ENCODE peak calls at places on chromosome 20, in four cellular contexts. A, D, R and M are unnamed samples.

GRCh38 chr20:3194617-3195280 is 9.7 kb downstream of the DDRGK1 start:
- DNase-seq in A (no peak), D (no peak), R (no peak), M (no peak)

GRCh38 chr20:62339647-62340062 is 27.5 kb downstream of the LAMA5 start:
- DNase-seq in R (no peak), D (no peak), A (no peak), M (no peak)

GRCh38 chr20:38152175-38153010 is 12.7 kb downstream of the TGM2 start:
- DNase-seq in A (no peak), R (no peak), D (peak; percentile 94), M (no peak)

GRCh38 chr20:2130668-2131067 is 29.0 kb downstream of the STK35 start:
- DNase-seq in D (no peak), R (peak; percentile 55), A (no peak), M (peak; percentile 80)

GRCh38 chr20:23867152-23867776 is 12.3 kb downstream of the CST5 start:
- DNase-seq in R (no peak), D (no peak), A (no peak), M (no peak)

GRCh38 chr20:38658879-38659612 is 57.4 kb downstream of the ARHGAP40 start:
- DNase-seq in R (peak; percentile 86), D (no peak), A (no peak), M (peak; percentile 62)

GRCh38 chr20:44033344-44033743 is 118.7 kb downstream of the TOX2 start:
- DNase-seq in R (peak; percentile 21), D (no peak), A (no peak), M (no peak)

GRCh38 chr20:3239867-3240775 is 1.1 kb upstream of the SLC4A11 start:
- DNase-seq in D (no peak), A (no peak), R (peak; percentile 59), M (peak; percentile 54)

GRCh38 chr20:57663681-57664451 is 43.6 kb upstream of the ZBP1 start:
- DNase-seq in D (peak; percentile 83), A (no peak), R (no peak), M (no peak)

GRCh38 chr20:48684501-48685041 is 143.2 kb downstream of the PREX1 start:
- DNase-seq in A (no peak), D (no peak), R (peak; percentile 70), M (peak; percentile 70)

GRCh38 chr20:312067-312466 is 13.3 kb upstream of the SOX12 start:
- DNase-seq in A (no peak), R (no peak), D (no peak), M (no peak)

GRCh38 chr20:8361008-8361652 is 229.1 kb downstream of the PLCB1 start:
- DNase-seq in A (no peak), D (no peak), R (peak; percentile 33), M (no peak)

GRCh38 chr20:64047968-64048401 is 1.5 kb downstream of the SOX18 start:
- DNase-seq in A (no peak), D (no peak), R (no peak), M (peak; percentile 43)

GRCh38 chr20:59082981-59083380 is 40.4 kb upstream of the PRELID3B start:
- DNase-seq in D (no peak), R (peak; percentile 37), A (no peak), M (no peak)

GRCh38 chr20:49424536-49424935 is 57.9 kb downstream of the KCNB1 start:
- DNase-seq in D (no peak), A (no peak), R (peak; percentile 47), M (no peak)

GRCh38 chr20:38383147-38383546 is 36.9 kb downstream of the LBP start:
- DNase-seq in R (no peak), A (no peak), D (peak; percentile 8), M (no peak)

GRCh38 chr20:63497138-63497945 is 1.5 kb downstream of the EEF1A2 start:
- DNase-seq in R (no peak), A (no peak), D (no peak), M (no peak)

GRCh38 chr20:36017034-36017951 is 48.9 kb downstream of the CNBD2 start:
- DNase-seq in R (no peak), A (no peak), D (no peak), M (no peak)

GRCh38 chr20:21202284-21202683 is 76.4 kb downstream of the KIZ start:
- DNase-seq in A (no peak), D (no peak), R (no peak), M (no peak)

GRCh38 chr20:60036346-60037119 is 78.3 kb downstream of the CDH26 start:
- DNase-seq in D (no peak), R (no peak), A (no peak), M (no peak)

GRCh38 chr20:22453244-22454080 is 130.9 kb downstream of the FOXA2 start:
- DNase-seq in A (no peak), R (peak; percentile 50), D (no peak), M (no peak)

GRCh38 chr20:63877755-63878470 is 12.8 kb downstream of the TPD52L2 start:
- DNase-seq in R (no peak), A (no peak), D (no peak), M (no peak)

GRCh38 chr20:62608218-62608565 is 34.1 kb upstream of the SLCO4A1 start:
- DNase-seq in D (no peak), A (no peak), R (no peak), M (no peak)

GRCh38 chr20:41329435-41330342 is 10.9 kb upstream of the LPIN3 start:
- DNase-seq in A (peak; percentile 24), D (peak; percentile 94), R (peak; percentile 80), M (peak; percentile 75)

GRCh38 chr20:48928832-48929725 is 7.6 kb downstream of the ARFGEF2 start:
- DNase-seq in D (no peak), R (no peak), A (no peak), M (no peak)

GRCh38 chr20:61841551-61841950 is 224.1 kb downstream of the TAF4 start:
- DNase-seq in R (no peak), A (no peak), D (no peak), M (no peak)

GRCh38 chr20:63102720-63103375 is 96.1 kb upstream of the BHLHE23 start:
- DNase-seq in D (peak; percentile 88), A (peak; percentile 51), R (peak; percentile 58), M (no peak)

GRCh38 chr20:45581702-45582101 is 2.6 kb upstream of the WFDC8 start:
- DNase-seq in A (no peak), D (no peak), R (peak; percentile 38), M (no peak)

GRCh38 chr20:49893242-49894072 is 21.9 kb downstream of the SPATA2 start:
- DNase-seq in D (no peak), A (no peak), R (no peak), M (no peak)

GRCh38 chr20:12970372-12970821 is 38.4 kb upstream of the SPTLC3 start:
- DNase-seq in D (no peak), A (no peak), R (peak; percentile 60), M (peak; percentile 47)

GRCh38 chr20:44029848-44030230 is 115.2 kb downstream of the TOX2 start:
- DNase-seq in D (peak; percentile 40), A (no peak), R (no peak), M (no peak)

GRCh38 chr20:50774515-50774914 is 20.3 kb upstream of the BCAS4 start:
- DNase-seq in R (no peak), A (no peak), D (peak; percentile 10), M (no peak)

GRCh38 chr20:2234788-2235187 is 61.0 kb upstream of the TGM3 start:
- DNase-seq in R (peak; percentile 86), A (no peak), D (no peak), M (peak; percentile 22)

GRCh38 chr20:1661542-1662299 is 4.1 kb upstream of the SIRPG start:
- DNase-seq in D (no peak), R (no peak), A (no peak), M (no peak)